ENCODE peak calls at places on chromosomes 6 and 20, in ten cellular contexts. P is BJ; W is stimulated activated CD4-positive, alpha-beta T cell treated with anti-CD3 and anti-CD28 coated beads, Interleukin-2, amount 100 ng/mL, for 4 hours; R is HCT116; Y is amygdala; T is skeletal muscle cell; E is Daoy; C is EL; V is mesenteric fat pad; L is activated naive CD4-positive, alpha-beta T cell. J is an unnamed sample.

GRCh38 chr6:169859401-169859977 is 108.1 kb downstream of the ERMARD start:
- DNase-seq in C (no peak), T (no peak), L (no peak), E (no peak), Y (no peak), R (no peak), V (peak), W (no peak), P (no peak), J (no peak)

GRCh38 chr6:109010703-109011102 is 83.9 kb downstream of the SESN1 start:
- DNase-seq in W (no peak), R (no peak), T (no peak), L (no peak), C (no peak), E (no peak), Y (no peak), V (no peak), P (no peak), J (peak)

GRCh38 chr20:17498641-17499040 is 32.5 kb downstream of the BFSP1 start:
- DNase-seq in Y (no peak), V (peak), P (no peak), T (no peak), E (no peak), L (no peak), R (no peak), W (no peak), C (no peak), J (no peak)

GRCh38 chr6:132131777-132132176 is 180.6 kb upstream of the CCN2 start:
- DNase-seq in E (peak), P (peak), L (no peak), T (peak), W (no peak), V (no peak), R (peak), C (peak), Y (no peak), J (peak)

GRCh38 chr6:139395891-139396299 is 21.4 kb upstream of the CITED2 start:
- DNase-seq in V (no peak), T (no peak), Y (no peak), P (no peak), R (no peak), W (no peak), C (no peak), E (no peak), L (no peak), J (no peak)

GRCh38 chr6:3650341-3650958 is 101.1 kb downstream of the PXDC1 start:
- DNase-seq in W (no peak), C (no peak), L (no peak), Y (no peak), R (no peak), E (no peak), V (no peak), P (no peak), T (no peak), J (no peak)

GRCh38 chr6:116111552-116112528 is 11.2 kb downstream of the NT5DC1 start:
- DNase-seq in T (no peak), Y (no peak), P (no peak), E (peak), C (peak), V (no peak), L (no peak), W (no peak), R (peak), J (peak)

GRCh38 chr6:80282913-80283554 is 176.6 kb downstream of the BCKDHB start:
- DNase-seq in T (no peak), L (no peak), W (no peak), R (no peak), V (no peak), C (no peak), P (no peak), Y (no peak), E (no peak), J (no peak)

GRCh38 chr6:20708367-20709124 is 174.3 kb downstream of the CDKAL1 start:
- DNase-seq in E (peak), V (no peak), L (no peak), T (peak), C (no peak), W (no peak), Y (no peak), R (no peak), P (no peak), J (peak)

GRCh38 chr6:37285861-37286311 is 27.9 kb upstream of the TMEM217 start:
- DNase-seq in T (no peak), E (no peak), L (no peak), P (no peak), V (no peak), C (no peak), R (no peak), Y (no peak), W (no peak), J (no peak)

GRCh38 chr6:165717732-165718465 is 54.9 kb upstream of the PDE10A start:
- DNase-seq in P (no peak), C (no peak), Y (no peak), V (no peak), W (no peak), E (peak), L (no peak), R (peak), T (no peak), J (peak)

GRCh38 chr20:32752458-32753250 is 9.4 kb upstream of the COMMD7 start:
- DNase-seq in C (peak), W (no peak), P (no peak), E (peak), R (no peak), T (no peak), L (no peak), Y (no peak), V (no peak), J (no peak)

GRCh38 chr6:87078983-87079616 is 15.8 kb downstream of the CGA start:
- DNase-seq in V (no peak), E (peak), W (peak), P (no peak), L (peak), T (peak), Y (peak), C (peak), R (peak), J (peak)